ENCODE peak calls at places on chromosomes 5 and 9, in five cellular contexts. S is HCT116, E is HepG2, U is GM12878, K is K562. C is an unnamed sample.

GRCh38 chr9:131227112-131228058 is 48.9 kb downstream of the FAM78A start:
- DNase-seq in S (no peak), E (no peak), U (no peak), K (no peak), C (no peak)

GRCh38 chr5:132557425-132557805 is 638 bp downstream of the RAD50 start:
- DNase-seq in S (peak), E (peak), U (peak), K (peak), C (no peak)

GRCh38 chr9:121271368-121272351 is 3.7 kb downstream of the GSN start:
- DNase-seq in S (no peak), E (no peak), U (no peak), K (no peak), C (no peak)

GRCh38 chr9:116141864-116142561 is 11.6 kb upstream of the PAPPA start:
- DNase-seq in S (no peak), E (no peak), U (no peak), K (no peak), C (no peak)

GRCh38 chr5:102670224-102670836 is 84.8 kb upstream of the PAM start:
- DNase-seq in S (peak), E (peak), U (no peak), K (peak), C (peak)

GRCh38 chr5:76617675-76618074 is 5.5 kb downstream of the F2RL2 start:
- DNase-seq in S (no peak), E (no peak), U (no peak), K (no peak), C (no peak)

GRCh38 chr9:107805198-107805597 is 315.6 kb upstream of the KLF4 start:
- DNase-seq in S (no peak), E (no peak), U (no peak), K (no peak), C (no peak)

GRCh38 chr5:122615832-122616231 is 159.0 kb upstream of the SNX2 start:
- DNase-seq in S (no peak), E (no peak), U (no peak), K (no peak), C (no peak)

GRCh38 chr9:127104465-127105311 is 17.7 kb downstream of the ANGPTL2 start:
- DNase-seq in S (no peak), E (no peak), U (no peak), K (no peak), C (no peak)

GRCh38 chr9:124163988-124164350 is 93.8 kb upstream of the NEK6 start:
- DNase-seq in S (no peak), E (no peak), U (no peak), K (no peak), C (no peak)

GRCh38 chr5:174328626-174329299 is 283.3 kb downstream of the NSG2 start:
- DNase-seq in S (no peak), E (no peak), U (no peak), K (no peak), C (no peak)

GRCh38 chr5:169581580-169582227 is 1.9 kb upstream of the SPDL1 start:
- DNase-seq in S (peak), E (peak), U (no peak), K (peak), C (peak)

GRCh38 chr9:122065923-122066629 is 27.0 kb downstream of the TTLL11 start:
- DNase-seq in S (no peak), E (no peak), U (no peak), K (peak), C (no peak)

GRCh38 chr5:144549580-144549979 is 378.9 kb downstream of the KCTD16 start:
- DNase-seq in S (no peak), E (no peak), U (no peak), K (no peak), C (no peak)

GRCh38 chr5:176687881-176688280 is 40.6 kb downstream of the TSPAN17 start:
- DNase-seq in S (no peak), E (no peak), U (no peak), K (no peak), C (peak)

GRCh38 chr9:110029422-110029814 is 178.5 kb downstream of the C9orf152 start:
- DNase-seq in S (no peak), E (peak), U (no peak), K (no peak), C (no peak)

GRCh38 chr9:99712214-99712613 is 109.5 kb upstream of the NR4A3 start:
- DNase-seq in S (no peak), E (no peak), U (no peak), K (no peak), C (no peak)

GRCh38 chr9:137295313-137296213 is 6.5 kb downstream of the NRARP start:
- DNase-seq in S (no peak), E (no peak), U (no peak), K (peak), C (peak)

GRCh38 chr5:77707786-77708185 is 68.4 kb downstream of the TBCA start:
- DNase-seq in S (no peak), E (peak), U (no peak), K (no peak), C (no peak)

GRCh38 chr5:160089549-160089948 is 29.7 kb downstream of the PWWP2A start:
- DNase-seq in S (no peak), E (no peak), U (no peak), K (no peak), C (no peak)

GRCh38 chr9:130770679-130771442 is 64.2 kb upstream of the ABL1 start:
- DNase-seq in S (peak), E (peak), U (no peak), K (peak), C (no peak)

GRCh38 chr9:23380821-23381220 is 445.2 kb downstream of the ELAVL2 start:
- DNase-seq in S (no peak), E (no peak), U (no peak), K (no peak), C (no peak)

GRCh38 chr5:127112347-127112864 is 39.1 kb upstream of the C5orf63 start:
- DNase-seq in S (no peak), E (no peak), U (no peak), K (no peak), C (no peak)
- TF ChIP-seq SRF in S (no peak), E (no peak), U (no peak), K (no peak), C (no peak)

GRCh38 chr5:128579111-128579510 is 41.1 kb upstream of the FBN2 start:
- DNase-seq in S (no peak), E (no peak), U (no peak), K (no peak), C (no peak)

GRCh38 chr5:128572546-128573339 is 34.7 kb upstream of the FBN2 start:
- DNase-seq in S (no peak), E (no peak), U (no peak), K (no peak), C (no peak)

GRCh38 chr5:128579669-128580068 is 41.6 kb upstream of the FBN2 start:
- DNase-seq in S (no peak), E (no peak), U (no peak), K (no peak), C (no peak)

GRCh38 chr5:128574041-128574440 is 36.0 kb upstream of the FBN2 start:
- DNase-seq in S (no peak), E (no peak), U (no peak), K (no peak), C (no peak)
- TF ChIP-seq SRF in S (no peak), E (no peak), U (no peak), K (no peak), C (no peak)

GRCh38 chr5:16454686-16455085 is 10.9 kb downstream of the ZNF622 start:
- DNase-seq in S (no peak), E (no peak), U (no peak), K (peak), C (no peak)

GRCh38 chr5:16455670-16456069 is 9.9 kb downstream of the ZNF622 start:
- DNase-seq in S (no peak), E (no peak), U (no peak), K (no peak), C (no peak)

GRCh38 chr5:16450163-16450562 is 15.4 kb downstream of the ZNF622 start:
- DNase-seq in S (no peak), E (no peak), U (no peak), K (no peak), C (no peak)

GRCh38 chr5:16456103-16456832 is 9.3 kb downstream of the ZNF622 start:
- DNase-seq in S (peak), E (peak), U (no peak), K (peak), C (no peak)

DNA sequence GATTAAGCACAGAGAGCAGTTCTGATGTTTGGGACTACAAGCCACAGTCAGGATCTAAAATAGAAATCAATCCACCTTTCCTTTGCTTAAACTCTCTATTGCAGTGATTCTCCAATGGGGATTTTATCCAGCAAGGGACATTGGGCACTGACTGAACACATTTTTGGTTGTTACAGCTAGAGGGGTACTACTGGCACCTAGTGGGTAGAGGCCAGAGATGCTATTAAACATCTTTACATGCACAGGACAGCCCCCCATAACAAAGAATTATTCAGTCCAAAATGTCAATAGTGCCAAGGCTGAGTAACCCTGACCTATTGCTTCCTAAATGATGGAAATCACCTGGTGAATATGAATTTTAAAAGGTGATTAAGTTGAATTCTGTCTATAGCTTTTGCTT is 12.0 kb downstream of the ZNF622 start:
- DNase-seq in S (no peak), E (no peak), U (no peak), K (no peak), C (no peak)
- TF ChIP-seq SRF in S (no peak), E (no peak), U (no peak), K (no peak), C (no peak)

GRCh38 chr9:125295642-125296041 is 34.0 kb downstream of the GAPVD1 start:
- DNase-seq in S (no peak), E (no peak), U (no peak), K (no peak), C (no peak)

GRCh38 chr9:125302241-125302640 is 40.6 kb downstream of the GAPVD1 start:
- DNase-seq in S (no peak), E (no peak), U (no peak), K (no peak), C (no peak)

GRCh38 chr9:125297917-125298316 is 36.3 kb downstream of the GAPVD1 start:
- DNase-seq in S (no peak), E (no peak), U (no peak), K (no peak), C (no peak)

GRCh38 chr9:125293134-125293533 is 31.5 kb downstream of the GAPVD1 start:
- DNase-seq in S (no peak), E (no peak), U (no peak), K (no peak), C (no peak)

DNA sequence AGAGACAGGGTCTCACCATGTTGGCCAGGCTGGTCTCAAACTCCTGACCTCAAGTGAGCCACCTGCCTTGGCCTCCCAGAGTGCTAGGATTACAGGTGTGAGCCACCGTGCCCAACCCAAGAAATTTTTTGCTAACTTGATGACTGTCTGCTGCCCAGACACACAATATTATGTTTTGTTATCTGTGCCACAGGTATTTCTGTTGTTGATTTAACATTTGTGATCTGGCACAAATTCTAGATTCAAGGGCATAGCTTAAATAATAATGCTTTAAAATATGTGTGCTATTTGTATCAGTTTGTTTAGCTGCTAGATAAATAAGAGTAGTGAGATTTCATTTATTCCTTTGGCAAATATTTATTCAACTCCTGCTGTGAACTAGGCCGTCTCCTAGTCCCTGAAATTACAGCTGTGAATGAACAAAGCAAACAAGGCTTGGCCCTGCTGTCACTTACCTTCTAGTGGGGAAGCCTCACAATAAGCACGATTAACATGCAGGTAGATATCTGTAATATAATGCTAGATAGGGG is 35.3 kb downstream of the GAPVD1 start:
- DNase-seq in S (no peak), E (peak), U (no peak), K (no peak), C (no peak)
- TF ChIP-seq SRF in S (no peak), E (no peak), U (no peak), K (no peak), C (no peak)

DNA sequence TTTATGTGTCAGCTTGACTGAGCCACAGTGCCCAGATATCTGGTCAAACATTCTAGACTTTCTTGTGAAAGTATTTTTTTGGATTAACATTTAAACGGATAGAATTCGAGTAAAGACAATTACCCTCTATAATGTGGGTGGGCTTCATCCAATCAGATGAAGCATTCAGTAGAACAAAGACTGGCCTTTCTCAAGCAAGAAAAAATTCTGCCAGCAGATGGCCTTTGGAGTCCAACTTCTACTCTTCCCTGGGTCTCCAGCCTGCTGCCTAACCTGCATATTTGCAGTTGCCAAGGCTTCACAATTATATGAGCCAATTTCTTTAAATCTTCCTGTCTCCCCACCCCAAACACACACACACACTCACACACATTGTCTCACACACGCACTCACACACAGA is 86.4 kb downstream of the MED10 start:
- DNase-seq in S (peak), E (peak), U (no peak), K (peak), C (no peak)
- TF ChIP-seq SRF in S (no peak), E (no peak), U (no peak), K (no peak), C (no peak)